ENCODE peak calls at places on chromosomes 11 and 22, in five cellular contexts. N, J, S, D and Z are unnamed samples.

GRCh38 chr22:46464296-46464695 is 73.1 kb downstream of the CELSR1 start:
- DNase-seq in J (no peak), S (no peak), N (no peak), D (no peak), Z (no peak)

GRCh38 chr11:46339816-46340215 is 7.4 kb upstream of the DGKZ start:
- DNase-seq in S (no peak), N (peak; percentile 74), J (no peak), D (no peak), Z (no peak)

GRCh38 chr11:118012083-118012669 is 26.0 kb downstream of the IL10RA start:
- DNase-seq in N (peak; percentile 33), D (peak; percentile 36), S (no peak), J (no peak), Z (peak; percentile 68)

GRCh38 chr11:95456704-95457491 is 225.9 kb upstream of the SESN3 start:
- DNase-seq in S (no peak), D (no peak), N (peak; percentile 91), J (no peak), Z (no peak)

GRCh38 chr11:112315057-112315720 is 54.5 kb upstream of the PLET1 start:
- DNase-seq in J (no peak), N (no peak), S (no peak), D (no peak), Z (no peak)

GRCh38 chr11:72716291-72716690 is 35.9 kb downstream of the ARAP1 start:
- DNase-seq in S (no peak), J (no peak), N (no peak), D (no peak), Z (no peak)

GRCh38 chr22:27391092-27391770 is 410.3 kb downstream of the MN1 start:
- DNase-seq in D (no peak), S (peak; percentile 79), J (peak; percentile 22), N (peak; percentile 83), Z (peak; percentile 63)

GRCh38 chr11:68009391-68010000 is 631 bp upstream of the ALDH3B1 start:
- DNase-seq in S (no peak), J (no peak), N (peak; percentile 61), D (no peak), Z (no peak)

GRCh38 chr22:20514658-20515406 is 7.4 kb downstream of the MED15 start:
- DNase-seq in D (no peak), N (peak; percentile 81), J (peak; percentile 82), S (peak; percentile 31), Z (peak; percentile 67)

GRCh38 chr11:70398834-70399680 is 728 bp downstream of the CTTN start:
- DNase-seq in N (no peak), D (no peak), J (peak; percentile 33), S (peak; percentile 33), Z (no peak)

GRCh38 chr11:573146-573759 is 3.0 kb upstream of the PHRF1 start:
- DNase-seq in D (no peak), S (no peak), J (no peak), N (no peak), Z (no peak)

GRCh38 chr11:6269994-6270393 is 10.4 kb downstream of the CCKBR start:
- DNase-seq in D (no peak), S (no peak), J (no peak), N (no peak), Z (no peak)

GRCh38 chr11:64472593-64473455 is 113.9 kb downstream of the RPS6KA4 start:
- DNase-seq in S (no peak), D (no peak), J (no peak), N (peak; percentile 24), Z (no peak)

GRCh38 chr22:39475337-39475736 is 18.5 kb downstream of the MGAT3 start:
- DNase-seq in D (peak; percentile 1), N (no peak), J (no peak), S (no peak), Z (no peak)

GRCh38 chr11:35473975-35474374 is 51.4 kb downstream of the PAMR1 start:
- DNase-seq in D (no peak), J (no peak), N (no peak), S (no peak), Z (no peak)

GRCh38 chr11:23554002-23554401 is 693.7 kb upstream of the CCDC179 start:
- DNase-seq in D (no peak), S (no peak), J (no peak), N (no peak), Z (no peak)

GRCh38 chr11:123273616-123274015 is 78.6 kb upstream of the CLMP start:
- DNase-seq in S (no peak), D (no peak), N (no peak), J (no peak), Z (no peak)

GRCh38 chr11:2927851-2928604 is 1.2 kb downstream of the PHLDA2 start:
- DNase-seq in N (peak; percentile 38), J (peak; percentile 18), S (no peak), D (no peak), Z (no peak)

GRCh38 chr11:65530157-65530496 is 5.2 kb downstream of the SCYL1 start:
- DNase-seq in N (no peak), S (no peak), D (peak; percentile 61), J (no peak), Z (no peak)

GRCh38 chr11:70695086-70695960 is 297.0 kb downstream of the CTTN start:
- DNase-seq in N (no peak), D (no peak), J (no peak), S (no peak), Z (no peak)

GRCh38 chr11:23732026-23732425 is 764.8 kb upstream of the LUZP2 start:
- DNase-seq in D (no peak), S (no peak), N (no peak), J (no peak), Z (no peak)

GRCh38 chr11:976431-977160 is 50.9 kb downstream of the AP2A2 start:
- DNase-seq in J (no peak), D (no peak), N (peak; percentile 70), S (no peak), Z (no peak)

GRCh38 chr11:24373516-24373915 is 123.3 kb upstream of the LUZP2 start:
- DNase-seq in D (no peak), N (no peak), S (no peak), J (no peak), Z (no peak)

GRCh38 chr11:60786811-60787567 is 1.9 kb downstream of the MS4A10 start:
- DNase-seq in N (peak; percentile 87), J (peak; percentile 74), S (peak; percentile 60), D (no peak), Z (peak; percentile 64)

GRCh38 chr11:86205415-86206268 is 38.9 kb upstream of the EED start:
- DNase-seq in D (no peak), N (no peak), S (no peak), J (no peak), Z (no peak)

GRCh38 chr22:49760280-49760629 is 67.4 kb downstream of the BRD1 start:
- DNase-seq in S (no peak), N (no peak), J (no peak), D (no peak), Z (no peak)

GRCh38 chr22:33888821-33889220 is 31.5 kb downstream of the LARGE1 start:
- DNase-seq in S (no peak), D (no peak), N (no peak), J (no peak), Z (no peak)

GRCh38 chr22:49997221-49997599 is 15.4 kb downstream of the IL17REL start:
- DNase-seq in N (no peak), J (no peak), D (no peak), S (no peak), Z (no peak)

GRCh38 chr22:22942511-22943329 is 55.1 kb downstream of the IGLL5 start:
- DNase-seq in S (peak; percentile 18), J (peak; percentile 32), D (peak; percentile 77), N (peak; percentile 70), Z (peak; percentile 55)

GRCh38 chr11:8068605-8069221 is 12.3 kb upstream of the TUB start:
- DNase-seq in N (peak; percentile 94), D (no peak), S (peak; percentile 72), J (peak; percentile 70), Z (peak; percentile 83)

GRCh38 chr11:75244052-75244814 is 3.7 kb downstream of the TPBGL start:
- DNase-seq in S (no peak), N (no peak), D (no peak), J (no peak), Z (no peak)

GRCh38 chr22:33105501-33105911 is 47.3 kb upstream of the SYN3 start:
- DNase-seq in S (peak; percentile 42), J (no peak), D (no peak), N (peak; percentile 17), Z (no peak)

GRCh38 chr11:33664829-33665228 is 35.8 kb downstream of the C11orf91 start:
- DNase-seq in J (no peak), D (no peak), N (no peak), S (no peak), Z (no peak)

DNA sequence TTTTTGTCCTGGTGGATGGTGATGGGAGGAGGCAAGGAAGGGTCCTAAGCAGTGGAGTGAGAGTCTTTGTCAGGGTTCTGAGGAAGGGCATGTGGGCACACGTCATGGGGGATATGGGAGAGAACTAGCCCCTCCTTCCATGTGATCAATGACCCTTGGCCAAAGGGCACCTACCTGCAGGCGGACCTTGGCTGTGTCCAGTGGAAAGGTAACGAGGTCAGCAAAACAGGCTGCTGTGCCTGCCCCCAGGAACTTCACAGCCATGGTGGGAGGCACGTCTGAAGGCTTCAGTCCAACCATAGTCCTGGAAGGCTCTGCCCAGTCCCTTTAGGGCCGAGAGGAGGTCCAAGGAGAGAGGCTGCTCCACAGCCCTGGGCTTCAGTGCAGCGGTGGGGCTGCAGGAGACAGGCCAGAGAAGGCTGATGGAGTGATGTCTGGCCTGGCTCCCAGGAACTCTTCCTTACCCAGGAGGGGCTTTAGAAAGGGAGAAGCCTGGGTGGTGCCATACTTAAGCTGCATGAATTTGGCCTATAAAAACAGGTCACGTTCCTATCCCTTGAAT is 2.1 kb downstream of the UCP3 start:
- DNase-seq in D (no peak), N (no peak), J (no peak), S (no peak), Z (no peak)
- H3K4me3 ChIP-seq in D (no peak overlapping the region), N (no peak overlapping the region), J (peak overlapping the region; percentile 75), S (no peak overlapping the region), Z (no peak overlapping the region)

DNA sequence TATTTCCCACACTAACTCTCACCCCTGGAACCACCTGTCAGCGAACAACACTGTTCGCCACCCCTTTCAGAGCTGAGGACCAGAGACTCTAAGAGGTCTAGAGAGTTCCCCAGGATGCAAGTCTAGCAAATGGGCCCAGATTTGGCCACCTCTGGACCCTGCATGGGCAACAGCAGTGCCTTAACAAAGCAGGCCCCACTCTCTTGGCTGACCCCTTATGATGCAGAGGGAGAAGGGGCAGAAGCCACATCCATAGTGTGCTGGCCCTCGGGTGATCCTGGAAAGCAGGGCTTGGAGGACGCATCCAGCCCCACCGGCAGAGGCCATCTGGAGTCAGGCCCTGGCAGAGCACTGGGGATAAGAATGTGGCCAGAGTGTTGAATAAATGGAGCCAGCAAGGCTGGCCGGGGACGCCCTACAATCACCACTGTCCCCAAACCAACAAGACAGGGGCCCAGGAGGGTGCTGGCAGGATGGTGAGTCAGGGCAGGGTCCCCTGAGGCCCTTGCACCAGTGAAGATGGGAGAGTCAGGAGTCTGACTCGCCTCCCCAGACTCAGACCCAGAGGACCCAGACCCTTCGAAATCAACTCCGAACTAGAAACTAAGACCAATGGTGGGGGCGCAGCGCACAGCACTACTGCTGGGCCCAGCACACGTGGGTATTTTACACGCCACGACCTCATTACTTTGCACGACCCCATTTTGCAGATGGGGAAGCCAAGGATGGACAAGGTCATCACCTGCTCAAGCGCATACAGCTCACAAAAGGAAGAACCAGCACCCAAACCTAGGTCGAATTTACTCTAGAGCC is 6.5 kb downstream of the CSNK1E start:
- DNase-seq in S (peak; percentile 39), D (no peak), N (peak; percentile 15), J (no peak), Z (peak; percentile 63)
- H3K36me3 ChIP-seq in S (no peaks in the 10 kb centered on the region), D (no peaks in the 10 kb centered on the region), N (peaks cover 7% of the 10 kb centered on the region), J (peaks cover 11% of the 10 kb centered on the region), Z (peaks cover 20% of the 10 kb centered on the region)

GRCh38 chr22:21687685-21688259 is 22.0 kb downstream of the PPIL2 start:
- DNase-seq in S (no peak), N (no peak), D (no peak), J (no peak), Z (no peak)
- H3K4me3 ChIP-seq in S (no peak overlapping the region), N (no peak overlapping the region), D (no peak overlapping the region), J (no peak overlapping the region), Z (no peak overlapping the region)

GRCh38 chr22:29519996-29520395 is 33.6 kb downstream of the THOC5 start:
- DNase-seq in J (no peak), D (no peak), S (no peak), N (no peak), Z (no peak)
- H3K36me3 ChIP-seq in J (peaks cover 95% of the 10 kb centered on the region), D (peaks cover 72% of the 10 kb centered on the region), S (no peaks in the 10 kb centered on the region), N (peaks cover 52% of the 10 kb centered on the region), Z (peaks cover 76% of the 10 kb centered on the region)